ENCODE peak calls at places on chromosomes 11 and 22, in five cellular contexts. One of them, this sample, is unnamed.

GRCh38 chr11:124643042-124643604 is 20.5 kb downstream of the TBRG1 start:
- DNase-seq in GM23248: no peak
- DNase-seq in testis: no peak
- DNase-seq in fibroblast of lung: no peak
- DNase-seq in SJSA1: no peak
- DNase-seq in this sample: no peak

GRCh38 chr11:72848846-72849466 is 34.7 kb downstream of the ATG16L2 start:
- DNase-seq in SJSA1: no peak
- DNase-seq in testis: no peak
- DNase-seq in GM23248: peak; percentile 56
- DNase-seq in fibroblast of lung: peak; percentile 63
- DNase-seq in this sample: peak; percentile 80

GRCh38 chr11:9914064-9914463 is 250.2 kb downstream of the SWAP70 start:
- DNase-seq in fibroblast of lung: no peak
- DNase-seq in testis: no peak
- DNase-seq in GM23248: no peak
- DNase-seq in SJSA1: no peak
- DNase-seq in this sample: no peak

GRCh38 chr11:75582935-75583709 is 21.1 kb downstream of the SERPINH1 start:
- DNase-seq in SJSA1: peak; percentile 66
- DNase-seq in fibroblast of lung: peak; percentile 70
- DNase-seq in GM23248: peak; percentile 88
- DNase-seq in testis: peak; percentile 60
- DNase-seq in this sample: peak; percentile 91

GRCh38 chr22:21866821-21867527 is 471 bp downstream of the MAPK1 start:
- DNase-seq in GM23248: peak; percentile 69
- DNase-seq in fibroblast of lung: peak; percentile 7
- DNase-seq in testis: peak; percentile 39
- DNase-seq in SJSA1: no peak
- DNase-seq in this sample: peak; percentile 63

GRCh38 chr11:126419801-126420729 is 64.6 kb downstream of the ST3GAL4 start:
- DNase-seq in SJSA1: no peak
- DNase-seq in fibroblast of lung: peak; percentile 36
- DNase-seq in testis: peak; percentile 54
- DNase-seq in GM23248: no peak
- DNase-seq in this sample: no peak

GRCh38 chr11:73350908-73351636 is 25.1 kb upstream of the RELT start:
- DNase-seq in fibroblast of lung: peak; percentile 88
- DNase-seq in testis: peak; percentile 67
- DNase-seq in SJSA1: no peak
- DNase-seq in GM23248: peak; percentile 89
- DNase-seq in this sample: peak; percentile 81

GRCh38 chr11:131690362-131690761 is 319.9 kb downstream of the NTM start:
- DNase-seq in SJSA1: no peak
- DNase-seq in testis: no peak
- DNase-seq in GM23248: no peak
- DNase-seq in fibroblast of lung: no peak
- DNase-seq in this sample: no peak

GRCh38 chr11:73717136-73717535 is 43.7 kb downstream of the RAB6A start:
- DNase-seq in fibroblast of lung: no peak
- DNase-seq in SJSA1: no peak
- DNase-seq in testis: no peak
- DNase-seq in GM23248: no peak
- DNase-seq in this sample: no peak

GRCh38 chr22:47056776-47057470 is 294.5 kb downstream of the TBC1D22A start:
- DNase-seq in fibroblast of lung: no peak
- DNase-seq in GM23248: no peak
- DNase-seq in SJSA1: no peak
- DNase-seq in testis: no peak
- DNase-seq in this sample: no peak

GRCh38 chr11:3230636-3231549 is 1.3 kb downstream of the MRGPRE start:
- DNase-seq in SJSA1: no peak
- DNase-seq in GM23248: no peak
- DNase-seq in fibroblast of lung: no peak
- DNase-seq in testis: no peak
- DNase-seq in this sample: no peak

GRCh38 chr11:68342459-68343158 is 30.2 kb downstream of the LRP5 start:
- DNase-seq in GM23248: no peak
- DNase-seq in fibroblast of lung: no peak
- DNase-seq in testis: no peak
- DNase-seq in SJSA1: no peak
- DNase-seq in this sample: peak; percentile 92

GRCh38 chr11:33179431-33179830 is 18.2 kb upstream of the CSTF3 start:
- DNase-seq in SJSA1: no peak
- DNase-seq in GM23248: no peak
- DNase-seq in testis: no peak
- DNase-seq in fibroblast of lung: no peak
- DNase-seq in this sample: no peak

GRCh38 chr11:8581300-8581699 is 12.7 kb downstream of the STK33 start:
- DNase-seq in GM23248: peak; percentile 38
- DNase-seq in testis: no peak
- DNase-seq in SJSA1: no peak
- DNase-seq in fibroblast of lung: no peak
- DNase-seq in this sample: no peak

GRCh38 chr11:62399172-62399867 is 19.5 kb upstream of the SCGB1A1 start:
- DNase-seq in fibroblast of lung: peak; percentile 44
- DNase-seq in SJSA1: no peak
- DNase-seq in GM23248: peak; percentile 46
- DNase-seq in testis: peak; percentile 64
- DNase-seq in this sample: no peak

GRCh38 chr11:69321877-69322350 is 28.0 kb downstream of the MYEOV start:
- DNase-seq in GM23248: peak; percentile 99
- DNase-seq in testis: no peak
- DNase-seq in fibroblast of lung: peak; percentile 67
- DNase-seq in SJSA1: peak; percentile 99
- DNase-seq in this sample: peak; percentile 27

GRCh38 chr11:131389582-131389981 is 19.2 kb downstream of the NTM start:
- DNase-seq in testis: no peak
- DNase-seq in fibroblast of lung: no peak
- DNase-seq in SJSA1: no peak
- DNase-seq in GM23248: no peak
- DNase-seq in this sample: no peak

GRCh38 chr11:77821349-77821851 is 456 bp downstream of the AAMDC start:
- DNase-seq in SJSA1: no peak
- DNase-seq in testis: peak; percentile 57
- DNase-seq in GM23248: peak; percentile 65
- DNase-seq in fibroblast of lung: peak; percentile 34
- DNase-seq in this sample: no peak

GRCh38 chr11:19978668-19979518 is 181.4 kb downstream of the DBX1 start:
- DNase-seq in GM23248: peak; percentile 84
- DNase-seq in fibroblast of lung: peak; percentile 95
- DNase-seq in testis: no peak
- DNase-seq in SJSA1: peak; percentile 57
- DNase-seq in this sample: no peak

GRCh38 chr22:24271406-24271760 is 752 bp downstream of the SPECC1L start:
- DNase-seq in testis: no peak
- DNase-seq in SJSA1: no peak
- DNase-seq in GM23248: peak; percentile 50
- DNase-seq in fibroblast of lung: peak; percentile 34
- DNase-seq in this sample: no peak

GRCh38 chr11:108364159-108364558 is 103.2 kb downstream of the C11orf65 start:
- DNase-seq in fibroblast of lung: peak; percentile 33
- DNase-seq in SJSA1: no peak
- DNase-seq in GM23248: peak; percentile 34
- DNase-seq in testis: no peak
- DNase-seq in this sample: no peak

GRCh38 chr22:33921576-33922181 is 1.4 kb upstream of the LARGE1 start:
- DNase-seq in GM23248: peak; percentile 76
- DNase-seq in testis: peak; percentile 79
- DNase-seq in SJSA1: peak; percentile 63
- DNase-seq in fibroblast of lung: peak; percentile 61
- DNase-seq in this sample: peak; percentile 94

GRCh38 chr22:41482319-41482935 is 13.5 kb downstream of the ACO2 start:
- DNase-seq in testis: no peak
- DNase-seq in fibroblast of lung: peak; percentile 58
- DNase-seq in SJSA1: no peak
- DNase-seq in GM23248: peak; percentile 40
- DNase-seq in this sample: no peak

GRCh38 chr11:125036933-125037332 is 26.2 kb upstream of the SLC37A2 start:
- DNase-seq in testis: no peak
- DNase-seq in SJSA1: no peak
- DNase-seq in fibroblast of lung: peak; percentile 89
- DNase-seq in GM23248: peak; percentile 96
- DNase-seq in this sample: no peak

GRCh38 chr11:65051389-65051858 is 6.9 kb downstream of the NAALADL1 start:
- DNase-seq in GM23248: no peak
- DNase-seq in fibroblast of lung: no peak
- DNase-seq in SJSA1: no peak
- DNase-seq in testis: no peak
- DNase-seq in this sample: no peak

GRCh38 chr22:49466926-49467590 is 360.6 kb downstream of the BRD1 start:
- DNase-seq in SJSA1: no peak
- DNase-seq in GM23248: no peak
- DNase-seq in testis: no peak
- DNase-seq in fibroblast of lung: no peak
- DNase-seq in this sample: no peak

GRCh38 chr11:107591098-107591445 is at the start of gene ELMOD1:
- DNase-seq in testis: peak; percentile 77
- DNase-seq in GM23248: peak; percentile 76
- DNase-seq in SJSA1: peak; percentile 41
- DNase-seq in fibroblast of lung: peak; percentile 22
- DNase-seq in this sample: peak; percentile 85

GRCh38 chr11:69889400-69890372 is 70.5 kb upstream of the FGF3 start:
- DNase-seq in GM23248: no peak
- DNase-seq in fibroblast of lung: no peak
- DNase-seq in testis: no peak
- DNase-seq in SJSA1: no peak
- DNase-seq in this sample: peak; percentile 63

GRCh38 chr11:59187587-59187986 is 15.7 kb downstream of the DTX4 start:
- DNase-seq in SJSA1: no peak
- DNase-seq in testis: no peak
- DNase-seq in fibroblast of lung: peak; percentile 81
- DNase-seq in GM23248: peak; percentile 52
- DNase-seq in this sample: no peak

GRCh38 chr11:71206186-71206585 is 46.2 kb downstream of the SHANK2 start:
- DNase-seq in testis: peak; percentile 70
- DNase-seq in GM23248: peak; percentile 29
- DNase-seq in SJSA1: no peak
- DNase-seq in fibroblast of lung: peak; percentile 46
- DNase-seq in this sample: no peak

GRCh38 chr11:12079726-12080556 is 30.4 kb upstream of the MICAL2 start:
- DNase-seq in SJSA1: peak; percentile 91
- DNase-seq in GM23248: peak; percentile 97
- DNase-seq in fibroblast of lung: peak; percentile 98
- DNase-seq in testis: peak; percentile 51
- DNase-seq in this sample: no peak

GRCh38 chr11:100546714-100547113 is 140.4 kb upstream of the ARHGAP42 start:
- DNase-seq in SJSA1: no peak
- DNase-seq in GM23248: peak; percentile 6
- DNase-seq in fibroblast of lung: peak; percentile 40
- DNase-seq in testis: no peak
- DNase-seq in this sample: no peak

GRCh38 chr11:2825886-2826678 is 59.5 kb downstream of the CDKN1C start:
- DNase-seq in testis: peak; percentile 32
- DNase-seq in fibroblast of lung: peak; percentile 95
- DNase-seq in SJSA1: peak; percentile 96
- DNase-seq in GM23248: peak; percentile 95
- DNase-seq in this sample: no peak

GRCh38 chr22:47197735-47198500 is 435.5 kb downstream of the TBC1D22A start:
- DNase-seq in fibroblast of lung: no peak
- DNase-seq in SJSA1: peak; percentile 40
- DNase-seq in testis: peak; percentile 13
- DNase-seq in GM23248: no peak
- DNase-seq in this sample: peak; percentile 41

GRCh38 chr22:29647954-29648737 is 44.7 kb downstream of the NF2 start:
- DNase-seq in fibroblast of lung: no peak
- DNase-seq in GM23248: no peak
- DNase-seq in SJSA1: no peak
- DNase-seq in testis: no peak
- DNase-seq in this sample: no peak

GRCh38 chr11:23729088-23729487 is 767.8 kb upstream of the LUZP2 start:
- DNase-seq in SJSA1: no peak
- DNase-seq in fibroblast of lung: no peak
- DNase-seq in testis: no peak
- DNase-seq in GM23248: no peak
- DNase-seq in this sample: no peak

GRCh38 chr11:36394056-36394455 is 98.0 kb downstream of the PRR5L start:
- DNase-seq in fibroblast of lung: no peak
- DNase-seq in testis: no peak
- DNase-seq in SJSA1: no peak
- DNase-seq in GM23248: no peak
- DNase-seq in this sample: no peak
- H3K4me3 ChIP-seq in fibroblast of lung: no peak overlapping the region
- H3K4me3 ChIP-seq in testis: no peak overlapping the region
- H3K4me3 ChIP-seq in SJSA1: no peak overlapping the region
- H3K4me3 ChIP-seq in GM23248: no peak overlapping the region
- H3K4me3 ChIP-seq in this sample: no peak overlapping the region

GRCh38 chr22:20572132-20572802 is 64.9 kb downstream of the MED15 start:
- DNase-seq in fibroblast of lung: no peak
- DNase-seq in GM23248: no peak
- DNase-seq in SJSA1: no peak
- DNase-seq in testis: no peak
- DNase-seq in this sample: no peak
- H3K36me3 ChIP-seq in fibroblast of lung: peaks cover 38% of the 10 kb centered on the region
- H3K36me3 ChIP-seq in GM23248: peaks cover 61% of the 10 kb centered on the region
- H3K36me3 ChIP-seq in SJSA1: peaks cover 94% of the 10 kb centered on the region
- H3K36me3 ChIP-seq in testis: no peaks in the 10 kb centered on the region
- H3K36me3 ChIP-seq in this sample: peaks cover 85% of the 10 kb centered on the region

DNA sequence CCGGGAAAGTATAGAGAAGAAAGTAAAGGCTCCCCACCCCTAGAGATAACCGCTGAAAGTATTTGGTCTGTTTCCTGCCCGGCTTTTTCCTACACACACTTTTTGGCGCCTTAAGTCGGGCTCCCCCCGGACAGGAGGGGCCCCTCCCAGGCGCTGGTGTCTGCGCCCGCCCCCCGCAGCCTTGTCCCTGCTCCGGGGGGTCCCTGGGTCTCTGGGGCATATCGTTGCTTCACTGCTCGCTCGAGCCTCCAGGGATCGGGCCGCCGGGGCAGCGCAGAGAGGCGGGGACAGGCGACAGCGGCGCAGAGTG is 928 bp upstream of the CRACR2B start:
- DNase-seq in fibroblast of lung: no peak
- DNase-seq in SJSA1: no peak
- DNase-seq in testis: no peak
- DNase-seq in GM23248: no peak
- DNase-seq in this sample: no peak
- H3K4me3 ChIP-seq in fibroblast of lung: peak overlapping the region; percentile 45
- H3K4me3 ChIP-seq in SJSA1: no peak overlapping the region
- H3K4me3 ChIP-seq in testis: no peak overlapping the region
- H3K4me3 ChIP-seq in GM23248: peak overlapping the region; percentile 45
- H3K4me3 ChIP-seq in this sample: peak overlapping the region; percentile 68

GRCh38 chr11:83168756-83169155 is 11.8 kb downstream of the PCF11 start:
- DNase-seq in SJSA1: no peak
- DNase-seq in GM23248: no peak
- DNase-seq in fibroblast of lung: no peak
- DNase-seq in testis: no peak
- DNase-seq in this sample: no peak
- H3K36me3 ChIP-seq in SJSA1: peaks cover 76% of the 10 kb centered on the region
- H3K36me3 ChIP-seq in GM23248: peaks cover 86% of the 10 kb centered on the region
- H3K36me3 ChIP-seq in fibroblast of lung: peaks cover 29% of the 10 kb centered on the region
- H3K36me3 ChIP-seq in testis: no peaks in the 10 kb centered on the region
- H3K36me3 ChIP-seq in this sample: peaks cover 94% of the 10 kb centered on the region

GRCh38 chr22:37678372-37678771 is 2.9 kb downstream of the LGALS1 start:
- DNase-seq in GM23248: no peak
- DNase-seq in fibroblast of lung: no peak
- DNase-seq in SJSA1: no peak
- DNase-seq in testis: no peak
- DNase-seq in this sample: no peak
- H3K4me3 ChIP-seq in GM23248: peak overlapping the region; percentile 89
- H3K4me3 ChIP-seq in fibroblast of lung: peak overlapping the region; percentile 99
- H3K4me3 ChIP-seq in SJSA1: peak overlapping the region; percentile 68
- H3K4me3 ChIP-seq in testis: no peak overlapping the region
- H3K4me3 ChIP-seq in this sample: no peak overlapping the region

This sample was measured in endodermal cell.